ENCODE peak calls at places on chromosome 7, in seven cellular contexts. S is stomach; O is lower leg skin; K is Daoy; F is GOT3; J is Caco-2; G is activated CD4-positive, alpha-beta T cell treated with anti-CD3 and anti-CD28 coated beads for 24 hours. Z is an unnamed sample.

GRCh38 chr7:48337012-48337621 is 165.9 kb downstream of the ABCA13 start:
- DNase-seq in S (no peak), O (no peak), K (no peak), F (no peak), J (no peak), G (no peak), Z (no peak)

GRCh38 chr7:151249034-151249731 is 689 bp upstream of the SMARCD3 start:
- DNase-seq in S (peak), O (peak), K (peak), F (no peak), J (no peak), G (no peak), Z (no peak)

GRCh38 chr7:142891490-142892082 is 6.0 kb upstream of the TRPV6 start:
- DNase-seq in S (no peak), O (peak), K (no peak), F (no peak), J (no peak), G (no peak), Z (no peak)

GRCh38 chr7:24840543-24840942 is 83.3 kb upstream of the GSDME start:
- DNase-seq in S (no peak), O (no peak), K (no peak), F (no peak), J (no peak), G (no peak), Z (no peak)

GRCh38 chr7:116438274-116438673 is 61.3 kb upstream of the CAV2 start:
- DNase-seq in S (peak), O (no peak), K (no peak), F (no peak), J (peak), G (no peak), Z (no peak)

GRCh38 chr7:15862781-15863165 is 176.3 kb upstream of the MEOX2 start:
- DNase-seq in S (no peak), O (no peak), K (no peak), F (no peak), J (no peak), G (no peak), Z (no peak)

GRCh38 chr7:78018541-78019456 is 220.2 kb downstream of the PHTF2 start:
- DNase-seq in S (no peak), O (peak), K (peak), F (no peak), J (no peak), G (no peak), Z (no peak)

GRCh38 chr7:29102554-29103151 is 43.7 kb downstream of the CPVL start:
- DNase-seq in S (peak), O (peak), K (peak), F (peak), J (peak), G (no peak), Z (peak)

GRCh38 chr7:41916450-41916927 is 213.6 kb upstream of the INHBA start:
- DNase-seq in S (no peak), O (no peak), K (peak), F (peak), J (no peak), G (no peak), Z (no peak)

GRCh38 chr7:134618756-134619530 is 27.7 kb upstream of the BPGM start:
- DNase-seq in S (no peak), O (no peak), K (peak), F (no peak), J (no peak), G (no peak), Z (no peak)

Z was measured in MM.1S.